ENCODE peak calls at places on chromosome 13, in seven cellular contexts. One of them, this sample, is unnamed.

GRCh38 chr13:47904239-47904638 is 96.8 kb downstream of the SUCLA2 start:
- DNase-seq in cardiac muscle cell: no peak
- DNase-seq in IMR-90: no peak
- DNase-seq in AG04449: no peak
- DNase-seq in AG09309: no peak
- DNase-seq in foreskin fibroblast: no peak
- DNase-seq in ascending aorta: no peak
- DNase-seq in this sample: no peak

GRCh38 chr13:99500839-99501134 is 485 bp upstream of the TM9SF2 start:
- DNase-seq in cardiac muscle cell: no peak
- DNase-seq in IMR-90: no peak
- DNase-seq in ascending aorta: no peak
- DNase-seq in AG04449: no peak
- DNase-seq in AG09309: no peak
- DNase-seq in foreskin fibroblast: no peak
- DNase-seq in this sample: no peak

GRCh38 chr13:48231080-48231479 is 1.9 kb upstream of the ITM2B start:
- DNase-seq in AG04449: no peak
- DNase-seq in ascending aorta: no peak
- DNase-seq in IMR-90: no peak
- DNase-seq in AG09309: no peak
- DNase-seq in cardiac muscle cell: peak
- DNase-seq in foreskin fibroblast: peak
- DNase-seq in this sample: no peak

GRCh38 chr13:46324976-46325375 is 62.1 kb downstream of the RUBCNL start:
- DNase-seq in AG04449: no peak
- DNase-seq in AG09309: no peak
- DNase-seq in IMR-90: no peak
- DNase-seq in foreskin fibroblast: peak
- DNase-seq in cardiac muscle cell: peak
- DNase-seq in ascending aorta: no peak
- DNase-seq in this sample: no peak

GRCh38 chr13:51154029-51154555 is 43.0 kb upstream of the C13orf42 start:
- DNase-seq in AG09309: peak
- DNase-seq in cardiac muscle cell: peak
- DNase-seq in foreskin fibroblast: peak
- DNase-seq in AG04449: no peak
- DNase-seq in IMR-90: peak
- DNase-seq in ascending aorta: no peak
- DNase-seq in this sample: no peak

GRCh38 chr13:28854657-28855056 is 34.5 kb downstream of the MTUS2 start:
- DNase-seq in foreskin fibroblast: no peak
- DNase-seq in ascending aorta: no peak
- DNase-seq in AG04449: no peak
- DNase-seq in AG09309: no peak
- DNase-seq in IMR-90: no peak
- DNase-seq in cardiac muscle cell: no peak
- DNase-seq in this sample: no peak

GRCh38 chr13:78131811-78132210 is 213.2 kb upstream of the EDNRB start:
- DNase-seq in IMR-90: peak
- DNase-seq in cardiac muscle cell: peak
- DNase-seq in foreskin fibroblast: no peak
- DNase-seq in ascending aorta: no peak
- DNase-seq in AG04449: no peak
- DNase-seq in AG09309: no peak
- DNase-seq in this sample: no peak

GRCh38 chr13:49627831-49628652 is at the start of gene ARL11:
- DNase-seq in ascending aorta: peak
- DNase-seq in AG04449: no peak
- DNase-seq in AG09309: no peak
- DNase-seq in foreskin fibroblast: no peak
- DNase-seq in IMR-90: no peak
- DNase-seq in cardiac muscle cell: no peak
- DNase-seq in this sample: peak

GRCh38 chr13:25329706-25330105 is 28.3 kb downstream of the NUP58 start:
- DNase-seq in foreskin fibroblast: peak
- DNase-seq in AG09309: no peak
- DNase-seq in IMR-90: peak
- DNase-seq in AG04449: no peak
- DNase-seq in ascending aorta: no peak
- DNase-seq in cardiac muscle cell: peak
- DNase-seq in this sample: no peak

GRCh38 chr13:75587679-75588078 is 38.1 kb downstream of the UCHL3 start:
- DNase-seq in IMR-90: peak
- DNase-seq in foreskin fibroblast: no peak
- DNase-seq in ascending aorta: no peak
- DNase-seq in AG09309: no peak
- DNase-seq in AG04449: no peak
- DNase-seq in cardiac muscle cell: peak
- DNase-seq in this sample: no peak

GRCh38 chr13:93727301-93728141 is 500.9 kb downstream of the GPC6 start:
- DNase-seq in cardiac muscle cell: no peak
- DNase-seq in foreskin fibroblast: peak
- DNase-seq in AG09309: peak
- DNase-seq in AG04449: no peak
- DNase-seq in ascending aorta: no peak
- DNase-seq in IMR-90: peak
- DNase-seq in this sample: no peak

GRCh38 chr13:73110814-73111213 is 52.0 kb downstream of the KLF5 start:
- DNase-seq in cardiac muscle cell: no peak
- DNase-seq in AG09309: no peak
- DNase-seq in AG04449: no peak
- DNase-seq in ascending aorta: no peak
- DNase-seq in IMR-90: no peak
- DNase-seq in foreskin fibroblast: no peak
- DNase-seq in this sample: no peak

GRCh38 chr13:58085819-58086218 is 454.3 kb downstream of the PCDH17 start:
- DNase-seq in IMR-90: no peak
- DNase-seq in AG04449: no peak
- DNase-seq in cardiac muscle cell: no peak
- DNase-seq in ascending aorta: no peak
- DNase-seq in AG09309: no peak
- DNase-seq in foreskin fibroblast: no peak
- DNase-seq in this sample: no peak

GRCh38 chr13:73952683-73953082 is 181.5 kb downstream of the KLF12 start:
- DNase-seq in IMR-90: peak
- DNase-seq in AG09309: no peak
- DNase-seq in foreskin fibroblast: no peak
- DNase-seq in cardiac muscle cell: no peak
- DNase-seq in ascending aorta: no peak
- DNase-seq in AG04449: no peak
- DNase-seq in this sample: no peak

GRCh38 chr13:113411216-113412023 is 41.9 kb downstream of the ADPRHL1 start:
- DNase-seq in foreskin fibroblast: peak
- DNase-seq in AG09309: peak
- DNase-seq in AG04449: peak
- DNase-seq in ascending aorta: peak
- DNase-seq in IMR-90: peak
- DNase-seq in cardiac muscle cell: peak
- DNase-seq in this sample: no peak

GRCh38 chr13:33034061-33034460 is 17.8 kb downstream of the KL start:
- DNase-seq in AG09309: no peak
- DNase-seq in ascending aorta: no peak
- DNase-seq in AG04449: no peak
- DNase-seq in IMR-90: no peak
- DNase-seq in foreskin fibroblast: no peak
- DNase-seq in cardiac muscle cell: no peak
- DNase-seq in this sample: no peak

GRCh38 chr13:52737900-52738299 is 1.7 kb downstream of the CNMD start:
- DNase-seq in foreskin fibroblast: no peak
- DNase-seq in AG04449: no peak
- DNase-seq in IMR-90: no peak
- DNase-seq in cardiac muscle cell: peak
- DNase-seq in AG09309: no peak
- DNase-seq in ascending aorta: no peak
- DNase-seq in this sample: no peak

GRCh38 chr13:69720278-69720983 is 387.2 kb upstream of the ATXN8OS start:
- DNase-seq in cardiac muscle cell: no peak
- DNase-seq in IMR-90: no peak
- DNase-seq in AG04449: no peak
- DNase-seq in foreskin fibroblast: no peak
- DNase-seq in AG09309: no peak
- DNase-seq in ascending aorta: no peak
- DNase-seq in this sample: no peak
- H3K4me3 ChIP-seq in cardiac muscle cell: no peak
- H3K4me3 ChIP-seq in IMR-90: no peak
- H3K4me3 ChIP-seq in AG04449: no peak
- H3K4me3 ChIP-seq in foreskin fibroblast: no peak
- H3K4me3 ChIP-seq in AG09309: no peak
- H3K4me3 ChIP-seq in ascending aorta: no peak
- H3K4me3 ChIP-seq in this sample: no peak

GRCh38 chr13:40172149-40172591 is 494.3 kb downstream of the FOXO1 start:
- DNase-seq in cardiac muscle cell: no peak
- DNase-seq in foreskin fibroblast: no peak
- DNase-seq in AG04449: no peak
- DNase-seq in IMR-90: no peak
- DNase-seq in AG09309: no peak
- DNase-seq in ascending aorta: peak
- DNase-seq in this sample: no peak
- H3K4me3 ChIP-seq in cardiac muscle cell: no peak
- H3K4me3 ChIP-seq in foreskin fibroblast: no peak
- H3K4me3 ChIP-seq in AG04449: no peak
- H3K4me3 ChIP-seq in IMR-90: no peak
- H3K4me3 ChIP-seq in AG09309: no peak
- H3K4me3 ChIP-seq in ascending aorta: no peak
- H3K4me3 ChIP-seq in this sample: no peak

DNA sequence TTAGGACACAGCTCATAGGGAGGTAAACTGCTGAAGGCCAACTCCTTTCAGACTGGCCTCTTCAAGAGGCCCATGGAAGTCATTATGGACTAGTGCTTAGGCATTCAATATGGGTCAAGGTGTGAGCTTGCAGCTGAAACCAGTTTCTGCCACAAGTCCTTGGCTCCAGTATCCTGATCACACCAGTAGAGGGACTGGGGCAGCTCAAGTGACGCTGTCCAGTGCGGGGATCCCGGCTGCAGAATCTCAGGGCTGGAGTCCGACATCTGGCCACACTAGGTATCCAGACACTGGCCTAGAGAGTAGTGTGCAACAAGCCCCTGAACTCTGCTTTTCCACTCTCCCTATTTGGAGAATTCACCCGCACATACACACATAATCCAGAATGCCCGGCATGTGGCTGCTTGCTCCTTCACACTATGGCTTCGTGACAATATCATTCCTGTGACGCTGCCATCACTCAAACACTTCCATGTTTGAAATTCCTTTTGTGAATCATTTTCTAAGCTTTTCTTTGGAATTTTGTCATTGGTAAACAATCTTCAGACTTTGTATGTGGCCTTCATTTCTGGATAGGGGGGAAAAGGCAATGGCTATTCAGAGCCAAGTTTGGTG is 425.1 kb downstream of the EFNB2 start:
- DNase-seq in foreskin fibroblast: no peak
- DNase-seq in cardiac muscle cell: no peak
- DNase-seq in IMR-90: peak
- DNase-seq in AG04449: no peak
- DNase-seq in AG09309: no peak
- DNase-seq in ascending aorta: no peak
- DNase-seq in this sample: no peak
- H3K4me3 ChIP-seq in foreskin fibroblast: no peak
- H3K4me3 ChIP-seq in cardiac muscle cell: no peak
- H3K4me3 ChIP-seq in IMR-90: no peak
- H3K4me3 ChIP-seq in AG04449: no peak
- H3K4me3 ChIP-seq in AG09309: no peak
- H3K4me3 ChIP-seq in ascending aorta: no peak
- H3K4me3 ChIP-seq in this sample: no peak

DNA sequence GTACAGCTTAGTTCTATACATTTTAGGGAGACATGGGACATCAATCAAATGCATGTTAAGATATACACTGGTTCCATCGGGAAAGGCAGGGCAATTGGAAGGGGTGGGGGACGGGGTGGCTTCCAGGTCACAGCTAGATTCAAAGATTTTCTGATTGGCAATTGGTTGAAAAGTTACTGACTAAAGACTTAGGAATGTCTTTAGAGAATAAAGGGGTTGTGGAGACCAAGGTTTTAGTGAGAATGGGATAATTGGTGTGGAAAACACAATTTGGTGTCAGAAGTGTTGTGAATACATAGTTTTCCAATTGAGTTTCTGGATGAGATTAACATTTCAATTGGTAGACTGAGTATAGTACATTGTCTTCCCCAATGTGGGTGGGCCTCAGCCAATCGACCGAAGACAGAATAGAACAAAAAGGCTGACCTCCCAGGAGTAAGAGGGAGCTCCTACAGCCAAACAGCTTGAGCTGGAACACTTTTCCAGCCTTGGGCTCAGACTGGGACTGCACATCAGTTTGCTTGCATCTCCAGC is 988 bp upstream of the CCDC169 start:
- DNase-seq in ascending aorta: no peak
- DNase-seq in IMR-90: no peak
- DNase-seq in cardiac muscle cell: peak
- DNase-seq in AG04449: no peak
- DNase-seq in foreskin fibroblast: peak
- DNase-seq in AG09309: no peak
- DNase-seq in this sample: no peak
- H3K4me3 ChIP-seq in ascending aorta: no peak
- H3K4me3 ChIP-seq in IMR-90: no peak
- H3K4me3 ChIP-seq in cardiac muscle cell: peak
- H3K4me3 ChIP-seq in AG04449: no peak
- H3K4me3 ChIP-seq in foreskin fibroblast: peak
- H3K4me3 ChIP-seq in AG09309: no peak
- H3K4me3 ChIP-seq in this sample: no peak

GRCh38 chr13:40568672-40569350 is 97.6 kb downstream of the FOXO1 start:
- DNase-seq in AG09309: no peak
- DNase-seq in AG04449: no peak
- DNase-seq in cardiac muscle cell: peak
- DNase-seq in foreskin fibroblast: peak
- DNase-seq in ascending aorta: no peak
- DNase-seq in IMR-90: no peak
- DNase-seq in this sample: no peak
- H3K4me3 ChIP-seq in AG09309: no peak
- H3K4me3 ChIP-seq in AG04449: no peak
- H3K4me3 ChIP-seq in cardiac muscle cell: no peak
- H3K4me3 ChIP-seq in foreskin fibroblast: no peak
- H3K4me3 ChIP-seq in ascending aorta: no peak
- H3K4me3 ChIP-seq in IMR-90: no peak
- H3K4me3 ChIP-seq in this sample: no peak

GRCh38 chr13:41919031-41919740 is 41.7 kb downstream of the VWA8 start:
- DNase-seq in ascending aorta: no peak
- DNase-seq in AG04449: no peak
- DNase-seq in IMR-90: no peak
- DNase-seq in AG09309: no peak
- DNase-seq in foreskin fibroblast: peak
- DNase-seq in cardiac muscle cell: no peak
- DNase-seq in this sample: peak

GRCh38 chr13:41914552-41914951 is 46.4 kb downstream of the VWA8 start:
- DNase-seq in foreskin fibroblast: no peak
- DNase-seq in AG09309: no peak
- DNase-seq in ascending aorta: no peak
- DNase-seq in cardiac muscle cell: no peak
- DNase-seq in IMR-90: no peak
- DNase-seq in AG04449: no peak
- DNase-seq in this sample: no peak

GRCh38 chr13:41917641-41918040 is 43.3 kb downstream of the VWA8 start:
- DNase-seq in AG09309: peak
- DNase-seq in foreskin fibroblast: peak
- DNase-seq in IMR-90: peak
- DNase-seq in AG04449: peak
- DNase-seq in ascending aorta: no peak
- DNase-seq in cardiac muscle cell: peak
- DNase-seq in this sample: peak

GRCh38 chr13:41915096-41915495 is 45.8 kb downstream of the VWA8 start:
- DNase-seq in cardiac muscle cell: no peak
- DNase-seq in AG04449: peak
- DNase-seq in foreskin fibroblast: peak
- DNase-seq in AG09309: no peak
- DNase-seq in ascending aorta: no peak
- DNase-seq in IMR-90: peak
- DNase-seq in this sample: no peak

GRCh38 chr13:41916173-41916954 is 44.5 kb downstream of the VWA8 start:
- DNase-seq in ascending aorta: no peak
- DNase-seq in foreskin fibroblast: peak
- DNase-seq in AG09309: peak
- DNase-seq in IMR-90: peak
- DNase-seq in cardiac muscle cell: peak
- DNase-seq in AG04449: peak
- DNase-seq in this sample: peak
- H3K4me3 ChIP-seq in ascending aorta: no peak
- H3K4me3 ChIP-seq in foreskin fibroblast: peak
- H3K4me3 ChIP-seq in AG09309: no peak
- H3K4me3 ChIP-seq in IMR-90: no peak
- H3K4me3 ChIP-seq in cardiac muscle cell: no peak
- H3K4me3 ChIP-seq in AG04449: no peak
- H3K4me3 ChIP-seq in this sample: peak

This sample was measured in OCI-LY7.